ENCODE peak calls at places on chromosomes 11 and 22, in ten cellular contexts. X is hypothalamus; P is HT1080; F is effector memory CD8-positive, alpha-beta T cell; C is mucosa of gallbladder; U is globus pallidus; S is CD14-positive monocyte; A is M059J; T is AG08396; V is bronchial epithelial cell. Z is an unnamed sample.

GRCh38 chr11:1703146-1703545 is 6.2 kb downstream of the KRTAP5-6 start:
- DNase-seq in X (no peak), P (no peak), F (no peak), C (no peak), U (no peak), S (no peak), A (no peak), T (no peak), V (no peak), Z (no peak)

GRCh38 chr11:47349521-47350095 is 2.9 kb downstream of the MYBPC3 start:
- DNase-seq in X (no peak), P (no peak), F (no peak), C (no peak), U (no peak), S (no peak), A (no peak), T (no peak), V (no peak), Z (no peak)

GRCh38 chr11:60924110-60924905 is at the start of gene TMEM132A:
- DNase-seq in X (peak), P (peak), F (no peak), C (peak), U (peak), S (no peak), A (peak), T (peak), V (peak), Z (no peak)

GRCh38 chr11:100681064-100681502 is 6.0 kb upstream of the ARHGAP42 start:
- DNase-seq in X (no peak), P (peak), F (no peak), C (peak), U (peak), S (peak), A (peak), T (no peak), V (peak), Z (peak)

GRCh38 chr11:114348200-114349191 is 51.8 kb downstream of the C11orf71 start:
- DNase-seq in X (no peak), P (peak), F (peak), C (peak), U (peak), S (no peak), A (peak), T (peak), V (peak), Z (no peak)

GRCh38 chr22:38345782-38346181 is 28.5 kb upstream of the CSNK1E start:
- DNase-seq in X (no peak), P (no peak), F (no peak), C (peak), U (no peak), S (no peak), A (no peak), T (no peak), V (no peak), Z (no peak)

GRCh38 chr11:69375316-69376154 is 81.6 kb downstream of the MYEOV start:
- DNase-seq in X (no peak), P (no peak), F (no peak), C (no peak), U (no peak), S (peak), A (no peak), T (no peak), V (no peak), Z (no peak)

GRCh38 chr11:58494096-58494495 is 13.8 kb downstream of the OR5B21 start:
- DNase-seq in X (no peak), P (no peak), F (no peak), C (no peak), U (no peak), S (no peak), A (no peak), T (no peak), V (peak), Z (no peak)

GRCh38 chr11:47766363-47767227 is 546 bp downstream of the FNBP4 start:
- DNase-seq in X (peak), P (peak), F (peak), C (peak), U (peak), S (peak), A (peak), T (peak), V (peak), Z (no peak)

GRCh38 chr11:79156031-79156430 is 284.8 kb downstream of the TENM4 start:
- DNase-seq in X (no peak), P (no peak), F (no peak), C (peak), U (no peak), S (no peak), A (no peak), T (no peak), V (peak), Z (no peak)

GRCh38 chr11:119744577-119744976 is 15.6 kb upstream of the NECTIN1 start:
- DNase-seq in X (no peak), P (no peak), F (no peak), C (no peak), U (no peak), S (peak), A (no peak), T (no peak), V (no peak), Z (no peak)

GRCh38 chr11:62880231-62880802 is 379 bp upstream of the SLC3A2 start:
- DNase-seq in X (no peak), P (peak), F (no peak), C (peak), U (no peak), S (peak), A (peak), T (peak), V (peak), Z (no peak)

GRCh38 chr11:65779919-65780769 is 632 bp downstream of the AP5B1 start:
- DNase-seq in X (peak), P (peak), F (peak), C (peak), U (peak), S (peak), A (peak), T (peak), V (peak), Z (no peak)

GRCh38 chr22:48084041-48084748 is 1321.7 kb downstream of the TBC1D22A start:
- DNase-seq in X (no peak), P (no peak), F (no peak), C (no peak), U (no peak), S (no peak), A (no peak), T (no peak), V (no peak), Z (no peak)

GRCh38 chr11:12698049-12698448 is 23.8 kb downstream of the TEAD1 start:
- DNase-seq in X (no peak), P (no peak), F (no peak), C (no peak), U (no peak), S (no peak), A (no peak), T (no peak), V (no peak), Z (no peak)

GRCh38 chr22:23240639-23241389 is 60.5 kb downstream of the BCR start:
- DNase-seq in X (no peak), P (peak), F (no peak), C (no peak), U (no peak), S (no peak), A (peak), T (no peak), V (peak), Z (no peak)

GRCh38 chr11:113201055-113201818 is 113.1 kb upstream of the TTC12 start:
- DNase-seq in X (no peak), P (no peak), F (no peak), C (no peak), U (no peak), S (no peak), A (no peak), T (no peak), V (no peak), Z (no peak)

GRCh38 chr11:117495357-117495756 is 167.7 kb downstream of the CEP164 start:
- DNase-seq in X (no peak), P (no peak), F (no peak), C (no peak), U (no peak), S (no peak), A (no peak), T (no peak), V (no peak), Z (no peak)

GRCh38 chr11:113022267-113022666 is 61.0 kb downstream of the NCAM1 start:
- DNase-seq in X (no peak), P (no peak), F (no peak), C (no peak), U (no peak), S (no peak), A (no peak), T (no peak), V (no peak), Z (no peak)

GRCh38 chr11:29352273-29352672 is 664.6 kb downstream of the KCNA4 start:
- DNase-seq in X (no peak), P (no peak), F (no peak), C (no peak), U (no peak), S (no peak), A (no peak), T (no peak), V (no peak), Z (no peak)